ENCODE peak calls at places on chromosomes 7 and 10, in nine cellular contexts. One of them, this sample, is unnamed.

GRCh38 chr10:113326160-113327111 is 226.4 kb upstream of the HABP2 start:
- DNase-seq in neural progenitor cell: peak
- DNase-seq in left ventricle myocardium inferior: no peak
- DNase-seq in activated B cell treated with CpG ODN at 0.5 μM for 24 hours: no peak
- DNase-seq in K562: peak
- DNase-seq in activated CD8-positive, alpha-beta T cell treated with anti-CD3 and anti-CD28 coated beads for 36 hours: peak
- DNase-seq in AG09319: no peak
- DNase-seq in endothelial cell: no peak
- DNase-seq in dorsolateral prefrontal cortex: peak
- DNase-seq in this sample: no peak

GRCh38 chr7:4650471-4651047 is 31.5 kb upstream of the FOXK1 start:
- DNase-seq in dorsolateral prefrontal cortex: no peak
- DNase-seq in neural progenitor cell: peak
- DNase-seq in endothelial cell: no peak
- DNase-seq in activated B cell treated with CpG ODN at 0.5 μM for 24 hours: no peak
- DNase-seq in K562: no peak
- DNase-seq in AG09319: no peak
- DNase-seq in activated CD8-positive, alpha-beta T cell treated with anti-CD3 and anti-CD28 coated beads for 36 hours: no peak
- DNase-seq in left ventricle myocardium inferior: peak
- DNase-seq in this sample: no peak

GRCh38 chr7:140674356-140674800 is 1.6 kb downstream of the ADCK2 start:
- DNase-seq in neural progenitor cell: no peak
- DNase-seq in AG09319: no peak
- DNase-seq in K562: no peak
- DNase-seq in dorsolateral prefrontal cortex: no peak
- DNase-seq in activated B cell treated with CpG ODN at 0.5 μM for 24 hours: no peak
- DNase-seq in activated CD8-positive, alpha-beta T cell treated with anti-CD3 and anti-CD28 coated beads for 36 hours: no peak
- DNase-seq in left ventricle myocardium inferior: no peak
- DNase-seq in endothelial cell: no peak
- DNase-seq in this sample: no peak

GRCh38 chr10:14063531-14064317 is 267.0 kb downstream of the FRMD4A start:
- DNase-seq in activated B cell treated with CpG ODN at 0.5 μM for 24 hours: no peak
- DNase-seq in left ventricle myocardium inferior: no peak
- DNase-seq in activated CD8-positive, alpha-beta T cell treated with anti-CD3 and anti-CD28 coated beads for 36 hours: no peak
- DNase-seq in K562: no peak
- DNase-seq in dorsolateral prefrontal cortex: no peak
- DNase-seq in endothelial cell: no peak
- DNase-seq in neural progenitor cell: no peak
- DNase-seq in AG09319: peak
- DNase-seq in this sample: no peak

GRCh38 chr10:18400201-18400910 is 251.0 kb downstream of the NSUN6 start:
- DNase-seq in K562: peak
- DNase-seq in activated B cell treated with CpG ODN at 0.5 μM for 24 hours: no peak
- DNase-seq in AG09319: no peak
- DNase-seq in neural progenitor cell: peak
- DNase-seq in left ventricle myocardium inferior: no peak
- DNase-seq in activated CD8-positive, alpha-beta T cell treated with anti-CD3 and anti-CD28 coated beads for 36 hours: peak
- DNase-seq in dorsolateral prefrontal cortex: peak
- DNase-seq in endothelial cell: no peak
- DNase-seq in this sample: no peak

GRCh38 chr7:38195804-38196595 is 18.0 kb downstream of the STARD3NL start:
- DNase-seq in neural progenitor cell: no peak
- DNase-seq in left ventricle myocardium inferior: no peak
- DNase-seq in activated B cell treated with CpG ODN at 0.5 μM for 24 hours: no peak
- DNase-seq in dorsolateral prefrontal cortex: no peak
- DNase-seq in endothelial cell: no peak
- DNase-seq in activated CD8-positive, alpha-beta T cell treated with anti-CD3 and anti-CD28 coated beads for 36 hours: no peak
- DNase-seq in AG09319: no peak
- DNase-seq in K562: no peak
- DNase-seq in this sample: no peak

GRCh38 chr7:18583305-18583704 is 87.8 kb downstream of the HDAC9 start:
- DNase-seq in dorsolateral prefrontal cortex: no peak
- DNase-seq in left ventricle myocardium inferior: no peak
- DNase-seq in AG09319: no peak
- DNase-seq in activated CD8-positive, alpha-beta T cell treated with anti-CD3 and anti-CD28 coated beads for 36 hours: no peak
- DNase-seq in neural progenitor cell: no peak
- DNase-seq in endothelial cell: no peak
- DNase-seq in K562: no peak
- DNase-seq in activated B cell treated with CpG ODN at 0.5 μM for 24 hours: no peak
- DNase-seq in this sample: no peak

GRCh38 chr7:82678259-82678658 is 234.7 kb upstream of the CACNA2D1 start:
- DNase-seq in neural progenitor cell: no peak
- DNase-seq in dorsolateral prefrontal cortex: no peak
- DNase-seq in K562: no peak
- DNase-seq in activated B cell treated with CpG ODN at 0.5 μM for 24 hours: no peak
- DNase-seq in activated CD8-positive, alpha-beta T cell treated with anti-CD3 and anti-CD28 coated beads for 36 hours: no peak
- DNase-seq in left ventricle myocardium inferior: no peak
- DNase-seq in AG09319: no peak
- DNase-seq in endothelial cell: no peak
- DNase-seq in this sample: no peak

GRCh38 chr7:137404918-137405317 is 61.4 kb upstream of the PTN start:
- DNase-seq in endothelial cell: no peak
- DNase-seq in activated CD8-positive, alpha-beta T cell treated with anti-CD3 and anti-CD28 coated beads for 36 hours: no peak
- DNase-seq in AG09319: no peak
- DNase-seq in K562: no peak
- DNase-seq in dorsolateral prefrontal cortex: no peak
- DNase-seq in activated B cell treated with CpG ODN at 0.5 μM for 24 hours: no peak
- DNase-seq in left ventricle myocardium inferior: no peak
- DNase-seq in neural progenitor cell: no peak
- DNase-seq in this sample: no peak

GRCh38 chr10:88500656-88501055 is 82.5 kb downstream of the RNLS start:
- DNase-seq in neural progenitor cell: no peak
- DNase-seq in activated B cell treated with CpG ODN at 0.5 μM for 24 hours: no peak
- DNase-seq in left ventricle myocardium inferior: no peak
- DNase-seq in AG09319: no peak
- DNase-seq in activated CD8-positive, alpha-beta T cell treated with anti-CD3 and anti-CD28 coated beads for 36 hours: no peak
- DNase-seq in K562: no peak
- DNase-seq in dorsolateral prefrontal cortex: no peak
- DNase-seq in endothelial cell: no peak
- DNase-seq in this sample: no peak

GRCh38 chr7:74026406-74027123 is 1.4 kb upstream of the ELN start:
- DNase-seq in left ventricle myocardium inferior: peak
- DNase-seq in K562: peak
- DNase-seq in endothelial cell: peak
- DNase-seq in activated B cell treated with CpG ODN at 0.5 μM for 24 hours: peak
- DNase-seq in neural progenitor cell: peak
- DNase-seq in AG09319: peak
- DNase-seq in activated CD8-positive, alpha-beta T cell treated with anti-CD3 and anti-CD28 coated beads for 36 hours: peak
- DNase-seq in dorsolateral prefrontal cortex: peak
- DNase-seq in this sample: peak

GRCh38 chr7:112995091-112995824 is 91.4 kb downstream of the GPR85 start:
- DNase-seq in K562: no peak
- DNase-seq in AG09319: peak
- DNase-seq in activated B cell treated with CpG ODN at 0.5 μM for 24 hours: no peak
- DNase-seq in dorsolateral prefrontal cortex: no peak
- DNase-seq in left ventricle myocardium inferior: peak
- DNase-seq in neural progenitor cell: no peak
- DNase-seq in activated CD8-positive, alpha-beta T cell treated with anti-CD3 and anti-CD28 coated beads for 36 hours: no peak
- DNase-seq in endothelial cell: no peak
- DNase-seq in this sample: no peak

GRCh38 chr10:127085957-127086356 is 110.4 kb downstream of the INSYN2A start:
- DNase-seq in AG09319: no peak
- DNase-seq in endothelial cell: no peak
- DNase-seq in K562: no peak
- DNase-seq in left ventricle myocardium inferior: no peak
- DNase-seq in activated B cell treated with CpG ODN at 0.5 μM for 24 hours: no peak
- DNase-seq in dorsolateral prefrontal cortex: no peak
- DNase-seq in neural progenitor cell: no peak
- DNase-seq in activated CD8-positive, alpha-beta T cell treated with anti-CD3 and anti-CD28 coated beads for 36 hours: no peak
- DNase-seq in this sample: no peak

GRCh38 chr10:129344103-129344502 is 122.9 kb upstream of the MGMT start:
- DNase-seq in AG09319: no peak
- DNase-seq in left ventricle myocardium inferior: no peak
- DNase-seq in dorsolateral prefrontal cortex: no peak
- DNase-seq in activated B cell treated with CpG ODN at 0.5 μM for 24 hours: no peak
- DNase-seq in activated CD8-positive, alpha-beta T cell treated with anti-CD3 and anti-CD28 coated beads for 36 hours: no peak
- DNase-seq in K562: no peak
- DNase-seq in neural progenitor cell: no peak
- DNase-seq in endothelial cell: no peak
- DNase-seq in this sample: no peak

DNA sequence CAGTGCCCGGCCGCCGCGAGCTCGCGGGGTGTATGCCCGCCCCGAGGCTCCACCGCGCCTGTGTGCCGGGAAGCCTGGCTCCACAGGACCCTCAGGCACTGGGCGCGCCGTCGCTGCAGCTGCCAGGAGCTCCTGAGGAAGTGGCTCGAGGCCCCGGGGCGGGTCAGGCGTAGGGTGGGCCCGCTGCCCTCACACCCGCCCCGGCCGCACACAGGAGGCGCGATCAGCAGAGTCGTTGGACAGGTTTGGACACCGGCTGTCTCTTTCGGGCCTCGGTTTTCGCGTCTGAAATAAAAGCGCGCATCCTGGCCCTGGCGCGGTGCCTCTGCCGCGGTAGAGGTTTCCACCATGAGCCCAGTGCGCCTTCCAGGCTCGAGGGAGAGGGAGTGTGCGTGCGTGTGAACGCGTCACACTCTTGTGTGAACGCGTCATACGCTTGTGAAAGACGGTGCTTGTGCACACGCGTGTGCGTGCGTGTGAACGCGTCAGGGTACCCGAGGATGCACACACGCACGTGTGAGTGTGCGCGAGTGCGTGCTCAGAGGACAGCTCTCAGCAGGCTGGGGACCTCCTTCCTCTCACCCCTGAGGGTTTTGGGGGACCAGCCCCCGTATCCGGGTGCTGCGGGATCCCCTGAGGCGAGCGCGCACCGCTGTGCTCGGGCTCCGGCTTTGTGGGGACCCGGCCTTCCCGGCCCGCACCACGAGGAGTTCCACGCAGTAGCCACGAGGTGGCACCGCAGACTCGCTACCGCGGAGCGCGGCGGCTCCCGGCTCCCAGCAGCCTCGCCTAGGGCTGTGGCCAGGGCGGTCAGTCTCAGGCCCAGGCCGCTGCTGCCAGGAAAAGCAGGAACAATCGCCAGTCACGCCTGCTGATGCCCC is 83.8 kb downstream of the BMS1 start:
- DNase-seq in left ventricle myocardium inferior: peak
- DNase-seq in neural progenitor cell: peak
- DNase-seq in AG09319: peak
- DNase-seq in endothelial cell: peak
- DNase-seq in activated B cell treated with CpG ODN at 0.5 μM for 24 hours: peak
- DNase-seq in dorsolateral prefrontal cortex: peak
- DNase-seq in K562: peak
- DNase-seq in activated CD8-positive, alpha-beta T cell treated with anti-CD3 and anti-CD28 coated beads for 36 hours: peak
- DNase-seq in this sample: peak
- TF ChIP-seq CTCF in left ventricle myocardium inferior: peak
- TF ChIP-seq CTCF in neural progenitor cell: peak
- TF ChIP-seq CTCF in AG09319: peak
- TF ChIP-seq CTCF in endothelial cell: peak
- TF ChIP-seq CTCF in activated B cell treated with CpG ODN at 0.5 μM for 24 hours: no peak
- TF ChIP-seq CTCF in dorsolateral prefrontal cortex: peak
- TF ChIP-seq CTCF in K562: peak
- TF ChIP-seq CTCF in activated CD8-positive, alpha-beta T cell treated with anti-CD3 and anti-CD28 coated beads for 36 hours: peak
- TF ChIP-seq CTCF in this sample: peak

DNA sequence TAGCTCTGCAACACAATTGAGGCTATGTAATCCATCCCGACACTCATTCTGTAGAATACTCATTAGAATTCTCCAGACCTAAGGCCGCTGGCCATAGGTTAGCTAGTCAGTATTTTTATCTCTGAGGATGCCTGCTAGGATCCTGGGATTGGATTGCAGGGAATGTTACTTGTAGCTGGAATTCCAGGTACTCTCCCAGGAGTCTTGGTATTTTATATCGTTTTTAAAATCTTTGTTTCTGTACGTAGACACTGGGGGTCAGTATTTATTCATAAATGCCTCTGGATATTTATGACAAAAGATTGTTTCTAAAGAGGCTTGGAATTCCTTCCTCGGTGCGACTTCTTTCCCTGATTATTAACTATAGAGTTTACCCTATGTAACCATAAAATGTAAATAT is 40.1 kb downstream of the BPGM start:
- DNase-seq in endothelial cell: no peak
- DNase-seq in AG09319: no peak
- DNase-seq in dorsolateral prefrontal cortex: no peak
- DNase-seq in activated B cell treated with CpG ODN at 0.5 μM for 24 hours: no peak
- DNase-seq in K562: no peak
- DNase-seq in activated CD8-positive, alpha-beta T cell treated with anti-CD3 and anti-CD28 coated beads for 36 hours: no peak
- DNase-seq in left ventricle myocardium inferior: no peak
- DNase-seq in neural progenitor cell: no peak
- DNase-seq in this sample: no peak
- TF ChIP-seq CTCF in endothelial cell: no peak
- TF ChIP-seq CTCF in AG09319: peak
- TF ChIP-seq CTCF in dorsolateral prefrontal cortex: peak
- TF ChIP-seq CTCF in activated B cell treated with CpG ODN at 0.5 μM for 24 hours: no peak
- TF ChIP-seq CTCF in K562: peak
- TF ChIP-seq CTCF in activated CD8-positive, alpha-beta T cell treated with anti-CD3 and anti-CD28 coated beads for 36 hours: peak
- TF ChIP-seq CTCF in left ventricle myocardium inferior: peak
- TF ChIP-seq CTCF in neural progenitor cell: peak
- TF ChIP-seq CTCF in this sample: peak

GRCh38 chr7:107344286-107344685 is 125.6 kb upstream of the GPR22 start:
- DNase-seq in endothelial cell: no peak
- DNase-seq in left ventricle myocardium inferior: no peak
- DNase-seq in K562: no peak
- DNase-seq in AG09319: no peak
- DNase-seq in dorsolateral prefrontal cortex: no peak
- DNase-seq in neural progenitor cell: no peak
- DNase-seq in activated B cell treated with CpG ODN at 0.5 μM for 24 hours: no peak
- DNase-seq in activated CD8-positive, alpha-beta T cell treated with anti-CD3 and anti-CD28 coated beads for 36 hours: no peak
- DNase-seq in this sample: no peak
- TF ChIP-seq CTCF in endothelial cell: no peak
- TF ChIP-seq CTCF in left ventricle myocardium inferior: no peak
- TF ChIP-seq CTCF in K562: no peak
- TF ChIP-seq CTCF in AG09319: no peak
- TF ChIP-seq CTCF in dorsolateral prefrontal cortex: no peak
- TF ChIP-seq CTCF in neural progenitor cell: no peak
- TF ChIP-seq CTCF in activated B cell treated with CpG ODN at 0.5 μM for 24 hours: no peak
- TF ChIP-seq CTCF in activated CD8-positive, alpha-beta T cell treated with anti-CD3 and anti-CD28 coated beads for 36 hours: no peak
- TF ChIP-seq CTCF in this sample: no peak

GRCh38 chr7:50497968-50498367 is 47.8 kb upstream of the FIGNL1 start:
- DNase-seq in AG09319: peak
- DNase-seq in K562: no peak
- DNase-seq in left ventricle myocardium inferior: no peak
- DNase-seq in endothelial cell: no peak
- DNase-seq in neural progenitor cell: no peak
- DNase-seq in activated CD8-positive, alpha-beta T cell treated with anti-CD3 and anti-CD28 coated beads for 36 hours: no peak
- DNase-seq in activated B cell treated with CpG ODN at 0.5 μM for 24 hours: no peak
- DNase-seq in dorsolateral prefrontal cortex: no peak
- DNase-seq in this sample: no peak

GRCh38 chr7:50496541-50496940 is 46.4 kb upstream of the FIGNL1 start:
- DNase-seq in endothelial cell: no peak
- DNase-seq in K562: no peak
- DNase-seq in AG09319: no peak
- DNase-seq in activated B cell treated with CpG ODN at 0.5 μM for 24 hours: no peak
- DNase-seq in neural progenitor cell: no peak
- DNase-seq in activated CD8-positive, alpha-beta T cell treated with anti-CD3 and anti-CD28 coated beads for 36 hours: no peak
- DNase-seq in dorsolateral prefrontal cortex: no peak
- DNase-seq in left ventricle myocardium inferior: no peak
- DNase-seq in this sample: no peak

GRCh38 chr7:50497068-50497642 is 47.0 kb upstream of the FIGNL1 start:
- DNase-seq in activated B cell treated with CpG ODN at 0.5 μM for 24 hours: no peak
- DNase-seq in AG09319: peak
- DNase-seq in left ventricle myocardium inferior: no peak
- DNase-seq in neural progenitor cell: no peak
- DNase-seq in endothelial cell: peak
- DNase-seq in dorsolateral prefrontal cortex: no peak
- DNase-seq in activated CD8-positive, alpha-beta T cell treated with anti-CD3 and anti-CD28 coated beads for 36 hours: no peak
- DNase-seq in K562: peak
- DNase-seq in this sample: no peak

GRCh38 chr7:50502001-50502684 is 52.0 kb upstream of the FIGNL1 start:
- DNase-seq in activated CD8-positive, alpha-beta T cell treated with anti-CD3 and anti-CD28 coated beads for 36 hours: no peak
- DNase-seq in dorsolateral prefrontal cortex: no peak
- DNase-seq in endothelial cell: no peak
- DNase-seq in activated B cell treated with CpG ODN at 0.5 μM for 24 hours: no peak
- DNase-seq in neural progenitor cell: no peak
- DNase-seq in K562: no peak
- DNase-seq in left ventricle myocardium inferior: peak
- DNase-seq in AG09319: peak
- DNase-seq in this sample: no peak

GRCh38 chr7:50499092-50499491 is 48.9 kb upstream of the FIGNL1 start:
- DNase-seq in dorsolateral prefrontal cortex: no peak
- DNase-seq in activated CD8-positive, alpha-beta T cell treated with anti-CD3 and anti-CD28 coated beads for 36 hours: no peak
- DNase-seq in K562: no peak
- DNase-seq in left ventricle myocardium inferior: no peak
- DNase-seq in endothelial cell: no peak
- DNase-seq in neural progenitor cell: no peak
- DNase-seq in AG09319: no peak
- DNase-seq in activated B cell treated with CpG ODN at 0.5 μM for 24 hours: no peak
- DNase-seq in this sample: no peak
- TF ChIP-seq CTCF in dorsolateral prefrontal cortex: no peak
- TF ChIP-seq CTCF in activated CD8-positive, alpha-beta T cell treated with anti-CD3 and anti-CD28 coated beads for 36 hours: no peak
- TF ChIP-seq CTCF in K562: no peak
- TF ChIP-seq CTCF in left ventricle myocardium inferior: no peak
- TF ChIP-seq CTCF in endothelial cell: no peak
- TF ChIP-seq CTCF in neural progenitor cell: no peak
- TF ChIP-seq CTCF in AG09319: no peak
- TF ChIP-seq CTCF in activated B cell treated with CpG ODN at 0.5 μM for 24 hours: no peak
- TF ChIP-seq CTCF in this sample: no peak